ENCODE peak calls at places on chromosome 4, in nine cellular contexts. O is ovary, V is stomach, X is GM12891, I is right lobe of liver, M is transverse colon, G is GM12878, W is A549, U is adrenal gland. J is an unnamed sample.

GRCh38 chr4:62548108-62548524 is 1348.0 kb downstream of the ADGRL3 start:
- DNase-seq in X (no peak), G (no peak), U (no peak), W (peak; percentile 0), I (peak; percentile 20), V (no peak), M (no peak), O (no peak), J (no peak)

GRCh38 chr4:48127882-48128394 is 6.1 kb downstream of the TXK start:
- DNase-seq in W (peak; percentile 64), X (peak; percentile 35), U (peak; percentile 59), O (peak; percentile 18), G (peak; percentile 81), M (peak; percentile 63), V (peak; percentile 57), I (peak; percentile 47), J (peak; percentile 44)

GRCh38 chr4:5399790-5400421 is 308.5 kb downstream of the EVC2 start:
- DNase-seq in I (no peak), W (peak; percentile 24), G (no peak), V (no peak), U (no peak), O (no peak), X (peak; percentile 31), M (no peak), J (peak; percentile 17)

GRCh38 chr4:125666635-125667034 is 351.9 kb downstream of the FAT4 start:
- DNase-seq in M (no peak), X (no peak), U (no peak), I (no peak), V (no peak), O (no peak), G (no peak), W (no peak), J (no peak)

GRCh38 chr4:139958738-139959096 is 195.3 kb downstream of the MAML3 start:
- DNase-seq in M (no peak), V (no peak), I (no peak), W (no peak), O (no peak), X (no peak), U (no peak), G (no peak), J (no peak)

GRCh38 chr4:137819964-137820383 is 287.7 kb upstream of the PCDH18 start:
- DNase-seq in M (no peak), U (no peak), O (no peak), G (peak; percentile 1), I (no peak), X (peak; percentile 7), V (no peak), W (peak; percentile 53), J (peak; percentile 2)

GRCh38 chr4:6788123-6788522 is 5.6 kb downstream of the KIAA0232 start:
- DNase-seq in O (no peak), U (no peak), X (no peak), W (no peak), M (no peak), V (no peak), G (no peak), I (no peak), J (no peak)

GRCh38 chr4:136867465-136867864 is 664.8 kb downstream of the PCDH18 start:
- DNase-seq in M (no peak), U (no peak), O (no peak), X (no peak), W (no peak), G (no peak), I (no peak), V (no peak), J (no peak)

DNA sequence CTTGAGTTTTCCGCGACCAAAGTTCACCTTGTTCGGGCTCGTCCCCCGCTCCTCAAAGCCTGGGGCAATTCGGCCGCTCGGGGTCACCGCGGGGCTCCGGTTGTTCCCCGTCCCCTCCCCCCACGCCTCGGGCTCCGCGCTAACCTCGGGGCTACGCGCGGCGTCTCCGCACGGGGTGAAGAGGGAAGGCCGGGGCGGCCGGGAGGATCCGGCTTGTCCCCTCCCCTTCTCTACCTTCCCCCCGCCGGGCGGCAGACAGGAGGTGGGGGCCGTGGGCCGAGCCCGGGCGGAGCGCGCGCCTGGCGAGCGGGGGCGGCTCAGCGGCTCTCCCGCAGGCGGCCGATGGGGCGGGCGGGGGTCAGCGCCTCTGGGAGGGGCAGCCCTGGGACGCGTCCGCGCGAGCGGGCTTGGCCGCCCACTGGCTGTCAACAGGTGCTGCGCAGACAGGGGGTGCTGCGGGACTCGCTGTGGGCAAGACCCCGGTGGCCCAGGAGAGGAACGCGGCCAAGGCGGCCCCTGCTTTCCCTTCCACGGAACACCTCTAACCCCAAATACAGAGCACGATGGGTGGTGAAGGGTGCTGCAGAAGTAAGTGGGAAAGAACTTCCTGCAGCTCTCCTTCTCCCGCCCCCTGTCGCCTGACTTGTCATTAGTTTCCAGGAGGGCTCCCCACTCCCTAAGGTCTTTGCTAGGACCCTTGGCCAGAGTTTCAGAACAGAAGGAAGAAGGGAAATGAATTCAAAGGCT is at the start of gene PDGFC:
- DNase-seq in M (peak; percentile 67), G (no peak), V (peak; percentile 75), X (peak; percentile 22), O (peak; percentile 82), I (peak; percentile 88), W (peak; percentile 57), U (peak; percentile 86), J (peak; percentile 45)
- TF ChIP-seq POLR2A in M (no peak), G (no peak), V (no peak), X (no peak), O (peak; percentile 24), I (peak; percentile 67), W (no peak), U (peak; percentile 84), J (no peak)

GRCh38 chr4:109432676-109433075 is 939 bp upstream of the SEC24B start:
- DNase-seq in M (no peak), U (no peak), X (no peak), W (peak; percentile 12), V (no peak), O (no peak), G (no peak), I (no peak), J (no peak)

GRCh38 chr4:109434793-109435080 is 1.1 kb downstream of the SEC24B start:
- DNase-seq in U (no peak), X (no peak), O (no peak), W (no peak), I (no peak), V (no peak), M (no peak), G (no peak), J (no peak)

GRCh38 chr4:109434007-109434792 is 585 bp downstream of the SEC24B start:
- DNase-seq in G (no peak), M (peak; percentile 35), W (peak; percentile 2), X (no peak), I (peak; percentile 61), V (peak; percentile 46), O (peak; percentile 40), U (peak; percentile 55), J (no peak)

GRCh38 chr4:109432203-109432602 is 1.4 kb upstream of the SEC24B start:
- DNase-seq in U (no peak), G (no peak), V (no peak), W (no peak), X (no peak), M (no peak), I (no peak), O (no peak), J (no peak)

DNA sequence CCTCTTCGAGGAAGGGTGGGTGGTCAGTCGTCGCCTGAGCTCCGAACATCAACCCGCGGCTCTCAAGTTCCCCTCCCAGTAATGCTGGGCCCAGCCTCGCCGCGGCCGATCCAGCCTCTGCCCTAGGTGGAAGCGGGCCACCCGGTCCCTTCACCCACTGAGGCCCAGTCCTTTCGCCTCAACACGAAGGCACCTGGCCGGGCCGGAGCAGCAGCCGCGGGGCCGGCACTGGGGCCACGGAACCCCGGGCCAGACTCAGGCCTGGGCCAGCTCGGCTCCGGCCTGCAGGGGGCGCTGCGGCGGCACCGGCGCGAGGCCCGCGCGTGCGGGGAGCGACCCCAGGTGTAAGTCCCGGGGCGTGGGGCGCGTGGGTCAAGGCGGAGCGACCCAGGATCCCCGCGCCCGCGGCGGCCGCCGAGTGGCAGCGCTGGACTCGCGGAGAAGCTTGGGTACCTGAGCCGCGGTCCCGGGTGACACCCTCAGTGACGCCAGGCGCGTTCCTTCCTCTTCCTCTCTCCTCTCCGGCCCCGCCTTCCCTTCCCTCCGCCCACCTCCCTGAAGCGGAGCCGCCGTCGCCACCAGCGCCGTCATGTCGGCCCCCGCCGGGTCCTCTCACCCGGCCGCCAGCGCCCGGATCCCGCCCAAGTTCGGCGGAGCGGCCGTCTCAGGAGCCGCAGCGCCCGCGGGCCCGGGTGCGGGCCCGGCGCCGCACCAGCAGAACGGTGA is at the start of gene SEC24B:
- DNase-seq in I (peak; percentile 96), G (peak; percentile 43), M (peak; percentile 92), W (peak; percentile 83), O (peak; percentile 82), U (peak; percentile 89), V (peak; percentile 91), X (peak; percentile 73), J (peak; percentile 60)
- TF ChIP-seq POLR2A in I (peak; percentile 85), G (peak; percentile 86), M (peak; percentile 65), W (peak; percentile 58), O (peak; percentile 61), U (peak; percentile 69), V (no peak), X (no peak), J (peak; percentile 76)

GRCh38 chr4:4289055-4289454 is 899 bp downstream of the LYAR start:
- DNase-seq in O (no peak), W (no peak), I (no peak), G (no peak), V (no peak), U (no peak), X (no peak), M (no peak), J (no peak)

GRCh38 chr4:4293279-4293678 is 3.2 kb downstream of the ZBTB49 start:
- DNase-seq in M (no peak), W (no peak), G (no peak), I (no peak), X (no peak), O (no peak), V (no peak), U (no peak), J (no peak)

GRCh38 chr4:4288098-4288497 is 1.9 kb downstream of the LYAR start:
- DNase-seq in G (no peak), V (no peak), W (no peak), U (no peak), O (no peak), M (no peak), I (no peak), X (no peak), J (no peak)

GRCh38 chr4:4289575-4289929 is 402 bp downstream of the LYAR start:
- DNase-seq in O (peak; percentile 20), U (no peak), W (no peak), I (no peak), G (no peak), X (no peak), V (no peak), M (peak; percentile 12), J (no peak)

GRCh38 chr4:4289930-4290850 is at the start of the genes LYAR and ZBTB49:
- DNase-seq in I (peak; percentile 95), M (peak; percentile 97), V (peak; percentile 96), O (peak; percentile 95), X (peak; percentile 96), W (peak; percentile 84), U (peak; percentile 97), G (peak; percentile 69), J (peak; percentile 76)
- TF ChIP-seq POLR2A in I (peak; percentile 68), M (peak; percentile 79), V (no peak), O (peak; percentile 46), X (peak; percentile 83), W (peak; percentile 86), U (peak; percentile 71), G (peak; percentile 96), J (peak; percentile 90)

GRCh38 chr4:94454405-94454804 is 2.7 kb downstream of the PDLIM5 start:
- DNase-seq in I (no peak), V (no peak), U (no peak), W (no peak), G (no peak), M (no peak), O (no peak), X (no peak), J (no peak)

GRCh38 chr4:94453534-94453963 is 1.8 kb downstream of the PDLIM5 start:
- DNase-seq in X (no peak), G (no peak), O (no peak), M (no peak), W (no peak), V (no peak), I (no peak), U (no peak), J (no peak)

GRCh38 chr4:94451051-94451404 is 714 bp upstream of the PDLIM5 start:
- DNase-seq in O (no peak), G (no peak), V (no peak), W (no peak), M (no peak), I (no peak), U (no peak), X (no peak), J (no peak)

GRCh38 chr4:94451669-94452475 is at the start of gene PDLIM5:
- DNase-seq in V (peak; percentile 93), G (peak; percentile 66), W (peak; percentile 89), O (peak; percentile 90), I (peak; percentile 96), X (peak; percentile 82), U (peak; percentile 93), M (peak; percentile 93), J (peak; percentile 58)

GRCh38 chr4:94452476-94453300 is 946 bp downstream of the PDLIM5 start:
- DNase-seq in M (peak; percentile 92), U (peak; percentile 82), W (peak; percentile 76), G (no peak), O (peak; percentile 79), X (no peak), I (peak; percentile 85), V (peak; percentile 83), J (no peak)
- TF ChIP-seq POLR2A in M (peak; percentile 76), U (peak; percentile 81), W (no peak), G (no peak), O (no peak), X (no peak), I (peak; percentile 67), V (no peak), J (no peak)